ENCODE peak calls at places on chromosomes 13 and 19, in ten cellular contexts. One of them, this sample, is unnamed.

GRCh38 chr19:31337007-31337914 is 12.0 kb downstream of the TSHZ3 start:
- DNase-seq in GM23338: no peak
- DNase-seq in hippocampal formation: no peak
- DNase-seq in cerebellar nuclear complex: no peak
- DNase-seq in glutamatergic neuron: no peak
- DNase-seq in activated T-helper 9 cell treated with anti-CD3 and anti-CD28 coated beads, Interleukin-2, amount 50 U/mL, for 16 hours: no peak
- DNase-seq in A172: no peak
- DNase-seq in stimulated activated CD8-positive, alpha-beta memory T cell treated with anti-CD3 and anti-CD28 coated beads, Interleukin-15, amount 100 ng/mL, for 1 hour: no peak
- DNase-seq in T-helper 2 cell: no peak
- DNase-seq in neural crest cell: no peak
- DNase-seq in this sample: no peak

GRCh38 chr13:30006246-30006645 is 155.8 kb upstream of the UBL3 start:
- DNase-seq in GM23338: no peak
- DNase-seq in hippocampal formation: no peak
- DNase-seq in cerebellar nuclear complex: no peak
- DNase-seq in glutamatergic neuron: no peak
- DNase-seq in activated T-helper 9 cell treated with anti-CD3 and anti-CD28 coated beads, Interleukin-2, amount 50 U/mL, for 16 hours: no peak
- DNase-seq in A172: no peak
- DNase-seq in stimulated activated CD8-positive, alpha-beta memory T cell treated with anti-CD3 and anti-CD28 coated beads, Interleukin-15, amount 100 ng/mL, for 1 hour: no peak
- DNase-seq in T-helper 2 cell: no peak
- DNase-seq in neural crest cell: no peak
- DNase-seq in this sample: no peak

GRCh38 chr13:60482012-60482411 is 85.0 kb downstream of the TDRD3 start:
- DNase-seq in GM23338: no peak
- DNase-seq in hippocampal formation: no peak
- DNase-seq in cerebellar nuclear complex: no peak
- DNase-seq in glutamatergic neuron: no peak
- DNase-seq in activated T-helper 9 cell treated with anti-CD3 and anti-CD28 coated beads, Interleukin-2, amount 50 U/mL, for 16 hours: no peak
- DNase-seq in A172: no peak
- DNase-seq in stimulated activated CD8-positive, alpha-beta memory T cell treated with anti-CD3 and anti-CD28 coated beads, Interleukin-15, amount 100 ng/mL, for 1 hour: no peak
- DNase-seq in T-helper 2 cell: no peak
- DNase-seq in neural crest cell: no peak
- DNase-seq in this sample: no peak

GRCh38 chr13:66560189-66560588 is 669.9 kb downstream of the PCDH9 start:
- DNase-seq in GM23338: no peak
- DNase-seq in hippocampal formation: no peak
- DNase-seq in cerebellar nuclear complex: no peak
- DNase-seq in glutamatergic neuron: no peak
- DNase-seq in activated T-helper 9 cell treated with anti-CD3 and anti-CD28 coated beads, Interleukin-2, amount 50 U/mL, for 16 hours: no peak
- DNase-seq in A172: no peak
- DNase-seq in stimulated activated CD8-positive, alpha-beta memory T cell treated with anti-CD3 and anti-CD28 coated beads, Interleukin-15, amount 100 ng/mL, for 1 hour: no peak
- DNase-seq in T-helper 2 cell: no peak
- DNase-seq in neural crest cell: no peak
- DNase-seq in this sample: no peak

GRCh38 chr13:40787062-40787461 is 2.3 kb upstream of the SLC25A15 start:
- DNase-seq in GM23338: no peak
- DNase-seq in hippocampal formation: no peak
- DNase-seq in cerebellar nuclear complex: no peak
- DNase-seq in glutamatergic neuron: no peak
- DNase-seq in activated T-helper 9 cell treated with anti-CD3 and anti-CD28 coated beads, Interleukin-2, amount 50 U/mL, for 16 hours: no peak
- DNase-seq in A172: peak
- DNase-seq in stimulated activated CD8-positive, alpha-beta memory T cell treated with anti-CD3 and anti-CD28 coated beads, Interleukin-15, amount 100 ng/mL, for 1 hour: no peak
- DNase-seq in T-helper 2 cell: no peak
- DNase-seq in neural crest cell: no peak
- DNase-seq in this sample: no peak

GRCh38 chr19:17775245-17775927 is 19.6 kb upstream of the B3GNT3 start:
- DNase-seq in GM23338: peak
- DNase-seq in hippocampal formation: no peak
- DNase-seq in cerebellar nuclear complex: no peak
- DNase-seq in glutamatergic neuron: peak
- DNase-seq in activated T-helper 9 cell treated with anti-CD3 and anti-CD28 coated beads, Interleukin-2, amount 50 U/mL, for 16 hours: no peak
- DNase-seq in A172: peak
- DNase-seq in stimulated activated CD8-positive, alpha-beta memory T cell treated with anti-CD3 and anti-CD28 coated beads, Interleukin-15, amount 100 ng/mL, for 1 hour: no peak
- DNase-seq in T-helper 2 cell: no peak
- DNase-seq in neural crest cell: peak
- DNase-seq in this sample: no peak

GRCh38 chr13:40390290-40391008 is 276.0 kb downstream of the FOXO1 start:
- DNase-seq in GM23338: no peak
- DNase-seq in hippocampal formation: no peak
- DNase-seq in cerebellar nuclear complex: no peak
- DNase-seq in glutamatergic neuron: no peak
- DNase-seq in activated T-helper 9 cell treated with anti-CD3 and anti-CD28 coated beads, Interleukin-2, amount 50 U/mL, for 16 hours: no peak
- DNase-seq in A172: no peak
- DNase-seq in stimulated activated CD8-positive, alpha-beta memory T cell treated with anti-CD3 and anti-CD28 coated beads, Interleukin-15, amount 100 ng/mL, for 1 hour: no peak
- DNase-seq in T-helper 2 cell: no peak
- DNase-seq in neural crest cell: no peak
- DNase-seq in this sample: no peak

GRCh38 chr13:111893607-111894443 is 173.1 kb upstream of the SOX1 start:
- DNase-seq in GM23338: peak
- DNase-seq in hippocampal formation: no peak
- DNase-seq in cerebellar nuclear complex: no peak
- DNase-seq in glutamatergic neuron: peak
- DNase-seq in activated T-helper 9 cell treated with anti-CD3 and anti-CD28 coated beads, Interleukin-2, amount 50 U/mL, for 16 hours: no peak
- DNase-seq in A172: no peak
- DNase-seq in stimulated activated CD8-positive, alpha-beta memory T cell treated with anti-CD3 and anti-CD28 coated beads, Interleukin-15, amount 100 ng/mL, for 1 hour: no peak
- DNase-seq in T-helper 2 cell: no peak
- DNase-seq in neural crest cell: peak
- DNase-seq in this sample: no peak

GRCh38 chr13:74230984-74231443 is 96.8 kb upstream of the KLF12 start:
- DNase-seq in GM23338: no peak
- DNase-seq in hippocampal formation: no peak
- DNase-seq in cerebellar nuclear complex: no peak
- DNase-seq in glutamatergic neuron: no peak
- DNase-seq in activated T-helper 9 cell treated with anti-CD3 and anti-CD28 coated beads, Interleukin-2, amount 50 U/mL, for 16 hours: no peak
- DNase-seq in A172: no peak
- DNase-seq in stimulated activated CD8-positive, alpha-beta memory T cell treated with anti-CD3 and anti-CD28 coated beads, Interleukin-15, amount 100 ng/mL, for 1 hour: no peak
- DNase-seq in T-helper 2 cell: no peak
- DNase-seq in neural crest cell: no peak
- DNase-seq in this sample: no peak

GRCh38 chr19:39336483-39336882 is 640 bp upstream of the GMFG start:
- DNase-seq in GM23338: no peak
- DNase-seq in hippocampal formation: no peak
- DNase-seq in cerebellar nuclear complex: no peak
- DNase-seq in glutamatergic neuron: no peak
- DNase-seq in activated T-helper 9 cell treated with anti-CD3 and anti-CD28 coated beads, Interleukin-2, amount 50 U/mL, for 16 hours: no peak
- DNase-seq in A172: no peak
- DNase-seq in stimulated activated CD8-positive, alpha-beta memory T cell treated with anti-CD3 and anti-CD28 coated beads, Interleukin-15, amount 100 ng/mL, for 1 hour: no peak
- DNase-seq in T-helper 2 cell: no peak
- DNase-seq in neural crest cell: no peak
- DNase-seq in this sample: no peak

GRCh38 chr13:40024578-40024952 is 369.1 kb downstream of the COG6 start:
- DNase-seq in GM23338: no peak
- DNase-seq in hippocampal formation: no peak
- DNase-seq in cerebellar nuclear complex: no peak
- DNase-seq in glutamatergic neuron: no peak
- DNase-seq in activated T-helper 9 cell treated with anti-CD3 and anti-CD28 coated beads, Interleukin-2, amount 50 U/mL, for 16 hours: no peak
- DNase-seq in A172: no peak
- DNase-seq in stimulated activated CD8-positive, alpha-beta memory T cell treated with anti-CD3 and anti-CD28 coated beads, Interleukin-15, amount 100 ng/mL, for 1 hour: no peak
- DNase-seq in T-helper 2 cell: no peak
- DNase-seq in neural crest cell: no peak
- DNase-seq in this sample: no peak

GRCh38 chr19:11091343-11092153 is 2.3 kb downstream of the LDLR start:
- DNase-seq in GM23338: peak
- DNase-seq in hippocampal formation: no peak
- DNase-seq in cerebellar nuclear complex: no peak
- DNase-seq in glutamatergic neuron: no peak
- DNase-seq in activated T-helper 9 cell treated with anti-CD3 and anti-CD28 coated beads, Interleukin-2, amount 50 U/mL, for 16 hours: peak
- DNase-seq in A172: peak
- DNase-seq in stimulated activated CD8-positive, alpha-beta memory T cell treated with anti-CD3 and anti-CD28 coated beads, Interleukin-15, amount 100 ng/mL, for 1 hour: no peak
- DNase-seq in T-helper 2 cell: no peak
- DNase-seq in neural crest cell: no peak
- DNase-seq in this sample: peak

GRCh38 chr13:111388851-111389500 is 68.5 kb downstream of the TEX29 start:
- DNase-seq in GM23338: no peak
- DNase-seq in hippocampal formation: no peak
- DNase-seq in cerebellar nuclear complex: no peak
- DNase-seq in glutamatergic neuron: peak
- DNase-seq in activated T-helper 9 cell treated with anti-CD3 and anti-CD28 coated beads, Interleukin-2, amount 50 U/mL, for 16 hours: no peak
- DNase-seq in A172: no peak
- DNase-seq in stimulated activated CD8-positive, alpha-beta memory T cell treated with anti-CD3 and anti-CD28 coated beads, Interleukin-15, amount 100 ng/mL, for 1 hour: no peak
- DNase-seq in T-helper 2 cell: no peak
- DNase-seq in neural crest cell: no peak
- DNase-seq in this sample: no peak

GRCh38 chr13:90867336-90867683 is 480.2 kb upstream of the MIR17HG start:
- DNase-seq in GM23338: peak
- DNase-seq in hippocampal formation: peak
- DNase-seq in cerebellar nuclear complex: no peak
- DNase-seq in glutamatergic neuron: peak
- DNase-seq in activated T-helper 9 cell treated with anti-CD3 and anti-CD28 coated beads, Interleukin-2, amount 50 U/mL, for 16 hours: no peak
- DNase-seq in A172: peak
- DNase-seq in stimulated activated CD8-positive, alpha-beta memory T cell treated with anti-CD3 and anti-CD28 coated beads, Interleukin-15, amount 100 ng/mL, for 1 hour: no peak
- DNase-seq in T-helper 2 cell: no peak
- DNase-seq in neural crest cell: peak
- DNase-seq in this sample: no peak

GRCh38 chr13:28494537-28494860 is 429 bp downstream of the FLT1 start:
- DNase-seq in GM23338: no peak
- DNase-seq in hippocampal formation: no peak
- DNase-seq in cerebellar nuclear complex: no peak
- DNase-seq in glutamatergic neuron: peak
- DNase-seq in activated T-helper 9 cell treated with anti-CD3 and anti-CD28 coated beads, Interleukin-2, amount 50 U/mL, for 16 hours: no peak
- DNase-seq in A172: no peak
- DNase-seq in stimulated activated CD8-positive, alpha-beta memory T cell treated with anti-CD3 and anti-CD28 coated beads, Interleukin-15, amount 100 ng/mL, for 1 hour: no peak
- DNase-seq in T-helper 2 cell: no peak
- DNase-seq in neural crest cell: peak
- DNase-seq in this sample: no peak